ENCODE peak calls at places on chromosomes 16 and 17, in eight cellular contexts. Y is left ventricle myocardium inferior; H is psoas muscle; S is A549; E is CD8-positive, alpha-beta T cell; B is endothelial cell; Q is dorsolateral prefrontal cortex; C is right atrium auricular region. W is an unnamed sample.

GRCh38 chr17:31318298-31319190 is 2.9 kb downstream of the EVI2A start:
- DNase-seq in S (no peak), Y (peak), Q (peak), H (peak), C (peak), E (peak), B (no peak), W (peak)

GRCh38 chr16:11780988-11781680 is 15.9 kb downstream of the ZC3H7A start:
- DNase-seq in E (no peak), H (no peak), Y (no peak), B (no peak), Q (no peak), C (no peak), S (no peak), W (no peak)

GRCh38 chr17:81500026-81500425 is 12.6 kb downstream of the ACTG1 start:
- DNase-seq in B (no peak), C (no peak), H (no peak), S (no peak), Q (no peak), Y (no peak), E (no peak), W (no peak)

GRCh38 chr16:4980691-4981090 is 22.6 kb downstream of the SEC14L5 start:
- DNase-seq in S (no peak), Q (no peak), C (no peak), Y (no peak), E (no peak), H (no peak), B (no peak), W (no peak)

GRCh38 chr17:33049781-33050414 is 58.3 kb downstream of the SPACA3 start:
- DNase-seq in H (no peak), C (peak), E (no peak), Q (no peak), S (peak), B (peak), Y (no peak), W (peak)

GRCh38 chr16:65069766-65070165 is 52.1 kb downstream of the CDH11 start:
- DNase-seq in B (no peak), E (no peak), Q (no peak), H (no peak), C (no peak), Y (no peak), S (no peak), W (no peak)

GRCh38 chr16:83705856-83706255 is 101.9 kb upstream of the HSBP1 start:
- DNase-seq in H (no peak), Y (no peak), B (no peak), C (no peak), E (no peak), S (no peak), Q (no peak), W (no peak)

GRCh38 chr17:19533718-19534561 is at the start of gene SLC47A1:
- DNase-seq in E (no peak), H (peak), S (peak), B (peak), C (no peak), Q (no peak), Y (peak), W (peak)

GRCh38 chr17:75524971-75525805 is at the start of gene LLGL2:
- DNase-seq in E (peak), H (peak), S (peak), Q (no peak), Y (peak), C (no peak), B (peak), W (peak)

GRCh38 chr16:82452002-82452741 is 174.6 kb upstream of the CDH13 start:
- DNase-seq in H (no peak), B (no peak), Y (no peak), C (no peak), Q (no peak), E (no peak), S (no peak), W (no peak)

GRCh38 chr17:38748329-38749221 is at the start of gene PCGF2:
- DNase-seq in C (peak), Q (peak), S (peak), H (peak), Y (peak), B (peak), E (no peak), W (peak)

GRCh38 chr17:44362964-44363612 is 565 bp downstream of the FAM171A2 start:
- DNase-seq in Y (no peak), Q (no peak), B (no peak), S (peak), C (no peak), H (no peak), E (no peak), W (peak)

GRCh38 chr17:1100382-1100781 is 79.4 kb downstream of the ABR start:
- DNase-seq in Y (no peak), H (no peak), B (no peak), E (no peak), C (no peak), Q (no peak), S (no peak), W (no peak)

GRCh38 chr16:19882186-19882585 is 2.5 kb downstream of the GPRC5B start:
- DNase-seq in S (no peak), B (no peak), E (no peak), Y (no peak), H (no peak), Q (no peak), C (no peak), W (no peak)

GRCh38 chr16:59295474-59295873 is 561.4 kb upstream of the GOT2 start:
- DNase-seq in Q (no peak), B (no peak), H (no peak), S (no peak), Y (no peak), E (no peak), C (no peak), W (no peak)

GRCh38 chr16:22624038-22624656 is 113.5 kb downstream of the NPIPB5 start:
- DNase-seq in E (no peak), S (no peak), Y (no peak), C (no peak), Q (no peak), H (no peak), B (no peak), W (no peak)

GRCh38 chr17:64326420-64327054 is 63.5 kb upstream of the TEX2 start:
- DNase-seq in C (peak), E (peak), H (peak), Q (no peak), Y (peak), B (no peak), S (no peak), W (peak)

GRCh38 chr16:85017151-85017550 is 5.8 kb upstream of the ZDHHC7 start:
- DNase-seq in H (no peak), Y (no peak), S (no peak), E (no peak), Q (no peak), B (no peak), C (no peak), W (no peak)

GRCh38 chr17:42618442-42619150 is 9.1 kb downstream of the TUBG1 start:
- DNase-seq in B (peak), E (no peak), S (peak), Q (no peak), H (peak), Y (peak), C (no peak), W (peak)

GRCh38 chr16:53833145-53833544 is 129.2 kb downstream of the FTO start:
- DNase-seq in Q (no peak), H (no peak), Y (no peak), B (no peak), E (no peak), C (no peak), S (no peak), W (no peak)

GRCh38 chr17:82271401-82271800 is 2.1 kb downstream of the CSNK1D start:
- DNase-seq in Q (no peak), Y (no peak), C (no peak), B (no peak), E (no peak), H (no peak), S (no peak), W (no peak)

GRCh38 chr16:48788475-48788874 is 178.5 kb upstream of the N4BP1 start:
- DNase-seq in Q (no peak), B (no peak), H (no peak), Y (no peak), E (no peak), S (no peak), C (no peak), W (no peak)

GRCh38 chr17:12599185-12599920 is 66.3 kb upstream of the MYOCD start:
- DNase-seq in H (no peak), S (no peak), C (no peak), B (no peak), E (no peak), Q (no peak), Y (no peak), W (no peak)

GRCh38 chr17:34892864-34893263 is 68.4 kb downstream of the CCT6B start:
- DNase-seq in B (peak), Y (no peak), H (no peak), E (no peak), Q (no peak), S (peak), C (no peak), W (no peak)

GRCh38 chr17:32998111-32998892 is 6.7 kb downstream of the SPACA3 start:
- DNase-seq in H (peak), B (peak), Y (peak), S (peak), C (peak), E (peak), Q (peak), W (peak)

GRCh38 chr16:10181196-10182162 is 749 bp downstream of the GRIN2A start:
- DNase-seq in S (peak), C (peak), E (no peak), B (peak), Y (peak), H (peak), Q (peak), W (peak)

GRCh38 chr16:75250809-75251279 is 580 bp downstream of the BCAR1 start:
- DNase-seq in H (peak), C (no peak), B (no peak), Y (peak), Q (no peak), S (peak), E (no peak), W (peak)

GRCh38 chr17:79018045-79018695 is 5.8 kb upstream of the C1QTNF1 start:
- DNase-seq in E (no peak), S (no peak), B (no peak), H (no peak), Q (no peak), C (no peak), Y (no peak), W (no peak)

GRCh38 chr17:79017546-79017945 is 6.4 kb upstream of the C1QTNF1 start:
- DNase-seq in Q (no peak), S (no peak), Y (no peak), H (no peak), B (no peak), C (no peak), E (no peak), W (no peak)

GRCh38 chr17:79011451-79012147 is 2.0 kb upstream of the CANT1 start:
- DNase-seq in Y (no peak), S (no peak), H (no peak), Q (no peak), B (no peak), C (no peak), E (no peak), W (no peak)

GRCh38 chr17:79012563-79013134 is 3.1 kb upstream of the CANT1 start:
- DNase-seq in C (no peak), Q (no peak), H (no peak), E (no peak), S (no peak), B (no peak), Y (no peak), W (no peak)

GRCh38 chr17:79014158-79014758 is 4.7 kb upstream of the CANT1 start:
- DNase-seq in Q (no peak), Y (no peak), B (no peak), C (no peak), H (no peak), E (no peak), S (no peak), W (no peak)
- TF ChIP-seq CTCF in Q (no peak), Y (no peak), B (no peak), C (no peak), H (no peak), E (no peak), S (no peak), W (no peak)

GRCh38 chr17:3963214-3964201 is 729 bp downstream of the ATP2A3 start:
- DNase-seq in C (no peak), S (no peak), Y (no peak), E (peak), H (no peak), B (peak), Q (no peak), W (no peak)

GRCh38 chr17:3966720-3967363 is 2.6 kb upstream of the ATP2A3 start:
- DNase-seq in Y (no peak), E (no peak), Q (no peak), S (no peak), H (no peak), B (no peak), C (no peak), W (no peak)

GRCh38 chr17:3968017-3968416 is 3.8 kb upstream of the ATP2A3 start:
- DNase-seq in S (no peak), Q (no peak), E (no peak), H (no peak), Y (no peak), C (no peak), B (no peak), W (no peak)

GRCh38 chr17:3964203-3965122 is at the start of gene ATP2A3:
- DNase-seq in Y (peak), H (no peak), S (peak), Q (no peak), B (peak), E (peak), C (no peak), W (no peak)

GRCh38 chr17:3965123-3965800 is 1.0 kb upstream of the ATP2A3 start:
- DNase-seq in E (peak), Y (peak), H (no peak), C (peak), Q (no peak), S (peak), B (peak), W (no peak)
- TF ChIP-seq CTCF in E (no peak), Y (no peak), H (no peak), C (no peak), Q (no peak), S (no peak), B (no peak), W (no peak)

DNA sequence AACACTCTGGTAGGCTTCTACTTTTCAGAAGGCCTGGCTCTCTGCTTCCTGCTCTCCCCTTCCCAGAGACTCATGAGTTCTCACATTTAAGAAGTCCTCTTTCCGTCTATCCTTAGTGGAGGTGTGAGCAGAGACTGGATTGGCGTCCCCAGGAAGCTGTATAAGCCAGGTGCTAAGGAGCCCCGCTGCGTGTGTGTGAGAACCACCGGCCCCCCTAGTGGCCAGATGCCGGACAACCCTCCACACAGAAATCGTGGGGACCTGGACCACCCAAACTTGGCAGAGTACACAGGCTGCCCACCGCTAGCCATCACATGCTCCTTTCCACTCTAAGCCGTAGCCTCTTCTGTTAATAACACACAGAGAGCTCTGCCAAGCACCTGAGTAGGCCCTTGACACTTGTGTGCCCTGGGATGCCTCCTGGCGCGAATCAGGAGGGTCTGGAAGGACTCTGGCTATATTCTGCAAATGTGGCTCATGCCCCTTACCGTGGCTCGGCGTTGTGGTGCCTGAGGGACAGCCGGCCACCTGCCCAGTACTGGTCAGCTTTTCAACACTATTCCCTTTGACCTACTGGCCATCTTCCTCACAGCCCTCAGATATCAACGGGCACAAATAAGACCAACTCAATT is 13.9 kb downstream of the CYB5D2 start:
- DNase-seq in C (no peak), Y (no peak), Q (no peak), H (no peak), S (no peak), B (peak), E (no peak), W (no peak)
- TF ChIP-seq CTCF in C (no peak), Y (peak), Q (no peak), H (peak), S (peak), B (no peak), E (no peak), W (no peak)

GRCh38 chr16:15037745-15038144 is 18.1 kb downstream of the NTAN1 start:
- DNase-seq in H (no peak), B (no peak), Y (no peak), Q (no peak), E (no peak), C (no peak), S (no peak), W (no peak)
- TF ChIP-seq CTCF in H (no peak), B (no peak), Y (no peak), Q (no peak), E (no peak), C (no peak), S (no peak), W (no peak)

GRCh38 chr16:3123986-3124886 is 10.6 kb upstream of the ZNF213 start:
- DNase-seq in B (peak), C (peak), Q (peak), E (peak), H (peak), S (peak), Y (peak), W (peak)
- TF ChIP-seq CTCF in B (no peak), C (peak), Q (peak), E (no peak), H (peak), S (no peak), Y (peak), W (peak)

DNA sequence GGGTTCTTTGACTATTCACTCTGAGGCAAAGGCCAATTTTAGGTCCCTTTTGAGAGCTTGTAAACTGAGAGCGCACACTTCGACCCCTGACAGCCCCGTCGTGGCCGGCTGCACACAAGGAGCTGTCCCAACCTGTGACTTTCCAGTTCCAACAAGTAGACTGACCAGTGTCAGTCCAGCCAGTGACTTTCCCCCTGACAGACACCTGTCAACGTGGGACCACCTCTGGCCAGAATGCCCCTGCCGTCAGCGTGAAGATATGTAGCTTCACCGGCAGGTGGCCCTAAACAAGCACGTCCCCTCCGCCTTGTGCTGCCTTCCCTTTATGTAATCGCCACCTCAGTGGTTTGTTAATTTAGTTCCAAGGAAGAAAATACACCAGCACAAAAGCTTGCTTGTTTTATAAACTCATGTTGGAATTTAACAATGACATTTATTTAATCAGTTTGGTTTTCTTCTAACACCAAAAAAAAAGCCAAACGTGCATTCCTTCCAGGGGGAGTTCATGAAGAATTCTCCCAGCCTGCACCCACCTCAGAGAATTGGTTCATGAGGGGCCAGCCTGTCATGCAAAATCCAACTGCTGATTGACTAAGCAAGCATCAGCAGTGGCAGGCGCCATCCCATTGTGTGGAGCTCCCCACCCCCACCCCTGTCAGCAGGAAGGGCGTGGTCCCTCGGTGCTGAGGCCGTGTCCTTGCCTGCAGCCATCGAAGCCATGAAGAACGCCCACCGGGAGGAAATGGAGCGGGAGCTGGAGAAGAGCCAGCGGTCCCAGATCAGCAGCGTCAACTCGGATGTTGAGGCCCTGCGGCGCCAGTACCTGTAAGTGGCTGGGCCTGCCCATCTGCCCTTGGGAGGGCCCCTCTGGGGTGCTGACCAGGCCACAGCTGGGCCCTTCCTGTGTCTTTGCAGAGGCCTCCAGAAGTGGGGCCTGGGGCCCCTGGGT is 33.9 kb downstream of the PLD6 start:
- DNase-seq in Q (no peak), E (no peak), H (peak), B (no peak), C (peak), S (no peak), Y (peak), W (peak)
- TF ChIP-seq CTCF in Q (peak), E (no peak), H (peak), B (no peak), C (no peak), S (no peak), Y (no peak), W (no peak)

W was measured in uterus.